ENCODE peak calls at places on chromosome 3, in seven cellular contexts. P is thoracic aorta, F is testis, T is heart right ventricle, U is brain microvascular endothelial cell, S is neural progenitor cell, V is IMR-90. R is an unnamed sample. For H3K27me3, the result is how much of the 10 kb centered on the place peaks cover.

GRCh38 chr3:43766672-43767465 is 76.1 kb downstream of the ABHD5 start:
- DNase-seq in U (peak), V (peak), F (no peak), T (no peak), P (no peak), S (no peak), R (no peak)

GRCh38 chr3:24145981-24146822 is 201.1 kb downstream of the NR1D2 start:
- DNase-seq in T (no peak), F (no peak), S (no peak), V (peak), P (no peak), U (peak), R (no peak)

GRCh38 chr3:194102436-194102835 is 33.5 kb upstream of the HES1 start:
- DNase-seq in F (no peak), U (no peak), V (no peak), P (no peak), T (no peak), S (no peak), R (no peak)

GRCh38 chr3:197580253-197580691 is 24.5 kb upstream of the BDH1 start:
- DNase-seq in F (no peak), U (no peak), V (no peak), S (no peak), P (no peak), T (no peak), R (no peak)

GRCh38 chr3:4704552-4704951 is 211.4 kb downstream of the ITPR1 start:
- DNase-seq in T (no peak), S (no peak), F (no peak), P (no peak), V (no peak), U (no peak), R (no peak)

GRCh38 chr3:114877378-114878118 is 269.5 kb downstream of the ZBTB20 start:
- DNase-seq in V (peak), T (no peak), F (no peak), P (no peak), U (no peak), S (no peak), R (no peak)

GRCh38 chr3:165210132-165210531 is 13.9 kb upstream of the SLITRK3 start:
- DNase-seq in P (no peak), T (no peak), S (no peak), U (no peak), V (no peak), F (no peak), R (no peak)

GRCh38 chr3:72359743-72360142 is 488.5 kb downstream of the SHQ1 start:
- DNase-seq in V (no peak), F (no peak), T (no peak), S (no peak), U (no peak), P (no peak), R (no peak)

GRCh38 chr3:187211532-187212274 is 14.4 kb downstream of the RTP1 start:
- DNase-seq in F (no peak), V (peak), U (peak), T (no peak), S (no peak), P (no peak), R (no peak)

GRCh38 chr3:150062492-150062891 is 91.8 kb upstream of the PFN2 start:
- DNase-seq in T (no peak), V (peak), S (peak), U (peak), F (no peak), P (no peak), R (no peak)

GRCh38 chr3:178103140-178103539 is 433.1 kb upstream of the KCNMB2 start:
- DNase-seq in S (no peak), F (no peak), P (no peak), V (peak), U (no peak), T (no peak), R (peak)

GRCh38 chr3:160564949-160565441 is 376 bp downstream of the KPNA4 start:
- DNase-seq in F (peak), P (no peak), V (peak), T (no peak), S (peak), U (peak), R (peak)

GRCh38 chr3:52798978-52799476 is 4.4 kb downstream of the ITIH3 start:
- DNase-seq in V (no peak), S (peak), F (peak), T (no peak), P (no peak), U (no peak), R (no peak)

GRCh38 chr3:136350557-136350956 is 100.4 kb downstream of the PCCB start:
- DNase-seq in F (no peak), T (no peak), P (no peak), V (peak), S (no peak), U (peak), R (no peak)

GRCh38 chr3:24156466-24156865 is 211.4 kb downstream of the NR1D2 start:
- DNase-seq in T (no peak), U (peak), S (no peak), F (no peak), P (no peak), V (peak), R (no peak)

GRCh38 chr3:175743733-175744400 is 884.7 kb downstream of the NAALADL2 start:
- DNase-seq in F (no peak), V (peak), U (peak), S (no peak), T (no peak), P (no peak), R (no peak)

GRCh38 chr3:33786565-33787327 is 11.7 kb upstream of the PDCD6IP start:
- DNase-seq in S (no peak), T (no peak), U (peak), F (no peak), P (no peak), V (no peak), R (no peak)

GRCh38 chr3:49616061-49616460 is 58.1 kb upstream of the APEH start:
- DNase-seq in P (no peak), F (no peak), V (no peak), S (no peak), U (no peak), T (no peak), R (no peak)

GRCh38 chr3:107752202-107752990 is 229.6 kb downstream of the BBX start:
- DNase-seq in U (peak), T (no peak), F (no peak), V (peak), P (no peak), S (peak), R (no peak)

GRCh38 chr3:123880998-123881561 is 3.1 kb downstream of the MYLK start:
- DNase-seq in T (no peak), P (no peak), F (peak), U (peak), S (peak), V (peak), R (peak)

GRCh38 chr3:146382386-146382785 is 87.0 kb downstream of the PLSCR2 start:
- DNase-seq in T (no peak), P (no peak), F (no peak), S (peak), V (peak), U (peak), R (no peak)

GRCh38 chr3:141279074-141279945 is 47.7 kb downstream of the PXYLP1 start:
- DNase-seq in S (peak), P (no peak), T (no peak), F (no peak), U (no peak), V (peak), R (peak)

DNA sequence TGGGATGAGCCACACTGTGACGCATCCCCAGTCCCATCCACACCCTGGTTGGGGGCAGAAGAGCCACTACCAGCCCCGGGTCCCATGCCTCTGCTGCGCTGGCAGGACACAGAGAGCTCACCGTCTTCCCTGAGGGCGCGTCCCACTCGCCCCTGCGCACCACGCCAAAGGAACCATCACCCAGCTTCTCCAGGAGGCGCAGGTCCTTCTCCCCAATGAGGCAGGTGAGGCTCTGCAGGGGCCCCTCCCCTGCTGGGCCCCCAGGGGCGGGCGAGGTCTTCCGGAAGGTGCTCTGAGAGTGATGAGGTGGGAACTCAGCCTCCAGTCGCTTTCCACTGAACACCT is 23.7 kb downstream of the TNK2 start:
- DNase-seq in V (no peak), P (no peak), U (no peak), S (no peak), T (no peak), F (no peak), R (no peak)
- H3K27ac ChIP-seq in V (no peak), P (no peak), U (no peak), S (no peak), T (peak), F (no peak), R (peak)

GRCh38 chr3:14600856-14601610 is 50.5 kb upstream of the CCDC174 start:
- DNase-seq in S (no peak), U (no peak), P (no peak), F (no peak), T (no peak), V (no peak), R (no peak)
- H3K27me3 ChIP-seq in S (half or more), U (under half), P (under half), F (under half), T (half or more), V (under half), R (under half)

GRCh38 chr3:30604091-30604490 is 2.3 kb upstream of the TGFBR2 start:
- DNase-seq in P (no peak), F (no peak), V (peak), U (no peak), T (no peak), S (no peak), R (no peak)

GRCh38 chr3:30606301-30607031 is at the start of gene TGFBR2:
- DNase-seq in T (peak), S (peak), F (peak), U (peak), V (peak), P (peak), R (peak)

GRCh38 chr3:30605706-30606300 is 598 bp upstream of the TGFBR2 start:
- DNase-seq in F (no peak), T (no peak), V (no peak), S (no peak), U (no peak), P (no peak), R (no peak)

GRCh38 chr3:30604566-30604965 is 1.8 kb upstream of the TGFBR2 start:
- DNase-seq in S (no peak), P (no peak), V (no peak), F (no peak), T (no peak), U (no peak), R (no peak)

GRCh38 chr3:30605005-30605404 is 1.4 kb upstream of the TGFBR2 start:
- DNase-seq in F (no peak), V (no peak), P (no peak), S (no peak), T (no peak), U (no peak), R (no peak)
- H3K4me3 ChIP-seq in F (no peak), V (no peak), P (peak), S (no peak), T (no peak), U (no peak), R (no peak)

GRCh38 chr3:195266428-195266827 is 4.5 kb downstream of the XXYLT1 start:
- DNase-seq in F (no peak), T (no peak), S (no peak), V (no peak), U (no peak), P (no peak), R (no peak)
- H3K27ac ChIP-seq in F (no peak), T (no peak), S (no peak), V (no peak), U (no peak), P (no peak), R (no peak)

GRCh38 chr3:181725033-181725775 is 13.5 kb downstream of the SOX2 start:
- DNase-seq in V (no peak), T (no peak), P (no peak), U (no peak), F (no peak), S (peak), R (no peak)
- H3K27me3 ChIP-seq in V (half or more), T (half or more), P (under half), U (half or more), F (under half), S (under half), R (half or more)

R was measured in thyroid gland.